ENCODE peak calls at places on chromosomes 2 and 18, in seven cellular contexts. O is T1000; R is colonic mucosa; W is neural progenitor cell; M is stimulated activated naive CD4-positive, alpha-beta T cell; E is heart right ventricle; C is AG04449. U is an unnamed sample.

GRCh38 chr2:98508690-98509054 is 64.0 kb downstream of the INPP4A start:
- DNase-seq in M (peak; percentile 11), O (no peak), C (no peak), R (no peak), E (peak; percentile 35), W (no peak), U (peak; percentile 56)

GRCh38 chr2:190637331-190637734 is 11.6 kb upstream of the NAB1 start:
- DNase-seq in W (no peak), M (no peak), R (no peak), O (no peak), C (peak; percentile 23), E (no peak), U (no peak)

GRCh38 chr2:36446258-36446657 is 90.7 kb downstream of the CRIM1 start:
- DNase-seq in O (no peak), R (no peak), E (no peak), M (no peak), W (no peak), C (no peak), U (no peak)

GRCh38 chr18:12943200-12943599 is 4.6 kb upstream of the SEH1L start:
- DNase-seq in W (no peak), O (no peak), C (no peak), M (no peak), R (no peak), E (no peak), U (no peak)

GRCh38 chr18:74506405-74507119 is 10.4 kb downstream of the CNDP2 start:
- DNase-seq in M (no peak), W (no peak), E (no peak), R (no peak), O (no peak), C (no peak), U (peak; percentile 7)

GRCh38 chr2:10300997-10301945 is 1.4 kb upstream of the HPCAL1 start:
- DNase-seq in C (no peak), E (no peak), O (no peak), R (peak; percentile 70), W (no peak), M (no peak), U (peak; percentile 49)

GRCh38 chr2:101223814-101224231 is 28.9 kb upstream of the CNOT11 start:
- DNase-seq in O (no peak), R (no peak), M (no peak), W (no peak), E (no peak), C (no peak), U (peak; percentile 48)

GRCh38 chr18:21115519-21116411 is 4.2 kb upstream of the ROCK1 start:
- DNase-seq in O (no peak), R (no peak), C (peak; percentile 74), M (no peak), W (peak; percentile 39), E (no peak), U (no peak)

GRCh38 chr2:69309336-69310048 is 77.5 kb downstream of the GFPT1 start:
- DNase-seq in O (peak; percentile 15), C (no peak), M (no peak), R (peak; percentile 81), W (no peak), E (peak; percentile 61), U (no peak)

GRCh38 chr18:44725300-44726096 is 44.8 kb downstream of the SETBP1 start:
- DNase-seq in E (peak; percentile 64), R (no peak), C (no peak), O (no peak), W (no peak), M (no peak), U (peak; percentile 73)

GRCh38 chr2:9517118-9517782 is 38.4 kb downstream of the ADAM17 start:
- DNase-seq in O (no peak), R (no peak), W (no peak), E (no peak), M (no peak), C (no peak), U (no peak)

GRCh38 chr2:179233626-179234430 is 30.8 kb downstream of the SESTD1 start:
- DNase-seq in M (no peak), O (no peak), W (no peak), E (no peak), C (no peak), R (no peak), U (no peak)

GRCh38 chr2:231530099-231531085 is at the start of gene NMUR1:
- DNase-seq in O (no peak), M (peak; percentile 39), E (peak; percentile 47), C (no peak), R (peak; percentile 50), W (peak; percentile 83), U (peak; percentile 84)

GRCh38 chr2:88201811-88202169 is 31.6 kb downstream of the THNSL2 start:
- DNase-seq in R (no peak), O (no peak), C (no peak), M (no peak), E (no peak), W (peak; percentile 22), U (no peak)

U was measured in activated T-cell treated with anti-CD3 and anti-CD28 coated beads, Interleukin-2, amount 50 U/mL, for 24 hours.